ENCODE peak calls at places on chromosomes 7 and 10, in eight cellular contexts. D is activated CD8-positive, alpha-beta T cell treated with anti-CD3 and anti-CD28 coated beads for 36 hours; U is B cell; S is IMR-90; I is heart right ventricle; T is colonic mucosa; W is GM10248; O is progenitor cell of endocrine pancreas. E is an unnamed sample.

GRCh38 chr10:52740913-52741675 is 31.5 kb downstream of the MBL2 start:
- DNase-seq in I (no peak), T (peak; percentile 48), O (peak; percentile 70), W (peak; percentile 47), D (peak; percentile 61), U (peak; percentile 49), S (peak; percentile 17), E (peak; percentile 14)

GRCh38 chr10:22005763-22006162 is 2.2 kb upstream of the DNAJC1 start:
- DNase-seq in I (no peak), D (no peak), S (no peak), O (no peak), U (no peak), T (no peak), W (no peak), E (no peak)

GRCh38 chr10:58894929-58895328 is 281.5 kb upstream of the PHYHIPL start:
- DNase-seq in U (no peak), I (no peak), O (no peak), S (no peak), T (no peak), W (no peak), D (no peak), E (no peak)

GRCh38 chr7:4240813-4241612 is 441.1 kb upstream of the FOXK1 start:
- DNase-seq in D (peak; percentile 18), W (no peak), U (no peak), I (no peak), T (no peak), S (no peak), O (no peak), E (no peak)

GRCh38 chr7:106126170-106126938 is 14.2 kb upstream of the SYPL1 start:
- DNase-seq in T (peak; percentile 33), D (peak; percentile 74), U (no peak), I (no peak), W (no peak), O (no peak), S (peak; percentile 82), E (peak; percentile 35)

GRCh38 chr7:153061913-153062528 is 302.5 kb downstream of the ACTR3B start:
- DNase-seq in T (no peak), D (peak; percentile 22), W (no peak), U (no peak), O (peak; percentile 52), S (no peak), I (no peak), E (no peak)

GRCh38 chr10:8295311-8295710 is 240.8 kb downstream of the GATA3 start:
- DNase-seq in S (no peak), I (no peak), D (no peak), T (no peak), W (no peak), O (no peak), U (no peak), E (no peak)

GRCh38 chr10:77496941-77497420 is 140.6 kb downstream of the KCNMA1 start:
- DNase-seq in O (no peak), D (no peak), U (no peak), T (no peak), S (peak; percentile 63), I (no peak), W (no peak), E (no peak)

GRCh38 chr10:45473126-45473525 is 99.1 kb downstream of the ALOX5 start:
- DNase-seq in I (no peak), T (no peak), S (no peak), D (no peak), W (no peak), O (no peak), U (no peak), E (no peak)

GRCh38 chr7:64733550-64734240 is 60.5 kb upstream of the ZNF138 start:
- DNase-seq in S (no peak), W (no peak), D (no peak), I (no peak), T (no peak), O (no peak), U (no peak), E (no peak)

GRCh38 chr10:24722131-24722675 is 1.5 kb downstream of the ARHGAP21 start:
- DNase-seq in I (no peak), T (no peak), W (no peak), S (peak; percentile 18), D (peak; percentile 40), U (no peak), O (no peak), E (peak; percentile 9)

GRCh38 chr10:11874568-11875182 is 51.5 kb downstream of the PROSER2 start:
- DNase-seq in I (no peak), O (peak; percentile 54), D (peak; percentile 88), T (peak; percentile 45), S (peak; percentile 12), W (peak; percentile 63), U (no peak), E (no peak)

GRCh38 chr7:117612637-117613036 is 132.8 kb downstream of the CFTR start:
- DNase-seq in I (no peak), S (no peak), T (no peak), O (no peak), W (no peak), D (no peak), U (no peak), E (no peak)

GRCh38 chr7:132488634-132489302 is 87.5 kb downstream of the PLXNA4 start:
- DNase-seq in S (no peak), O (no peak), I (no peak), T (no peak), U (no peak), W (no peak), D (no peak), E (no peak)

GRCh38 chr10:101843032-101843991 is at the start of gene KCNIP2:
- DNase-seq in T (no peak), U (peak; percentile 65), W (peak; percentile 82), S (no peak), D (peak; percentile 78), O (peak; percentile 41), I (peak; percentile 67), E (no peak)

GRCh38 chr7:117993377-117994003 is 120.2 kb upstream of the CTTNBP2 start:
- DNase-seq in U (no peak), T (no peak), W (peak; percentile 24), O (peak; percentile 15), D (peak; percentile 27), S (peak; percentile 39), I (no peak), E (no peak)

GRCh38 chr10:20855398-20856038 is 41.6 kb downstream of the NEBL start:
- DNase-seq in O (no peak), W (no peak), D (no peak), T (no peak), U (no peak), I (no peak), S (peak; percentile 35), E (no peak)

GRCh38 chr7:82244947-82245346 is 198.6 kb downstream of the CACNA2D1 start:
- DNase-seq in O (no peak), I (no peak), S (no peak), U (no peak), W (no peak), D (no peak), T (no peak), E (no peak)

GRCh38 chr7:33809218-33809617 is 96.1 kb upstream of the BMPER start:
- DNase-seq in S (no peak), W (no peak), O (no peak), I (no peak), T (no peak), U (no peak), D (no peak), E (no peak)

GRCh38 chr7:74084722-74085578 is 1.3 kb downstream of the LIMK1 start:
- DNase-seq in U (no peak), T (no peak), O (no peak), W (no peak), I (no peak), S (no peak), D (no peak), E (no peak)

GRCh38 chr7:1973321-1974251 is 259.2 kb downstream of the MAD1L1 start:
- DNase-seq in D (no peak), T (no peak), U (no peak), I (no peak), O (no peak), W (no peak), S (no peak), E (no peak)

GRCh38 chr10:74179124-74179710 is 28.2 kb downstream of the ADK start:
- DNase-seq in U (no peak), D (no peak), I (no peak), S (peak; percentile 35), T (no peak), O (no peak), W (no peak), E (no peak)

GRCh38 chr7:77888998-77889397 is 90.4 kb downstream of the PHTF2 start:
- DNase-seq in W (no peak), U (no peak), S (no peak), I (no peak), O (no peak), T (no peak), D (no peak), E (no peak)

GRCh38 chr7:74220229-74220628 is 10.4 kb downstream of the LAT2 start:
- DNase-seq in I (no peak), S (no peak), T (no peak), D (no peak), W (no peak), U (peak; percentile 26), O (no peak), E (no peak)

GRCh38 chr7:55127622-55128081 is 108.8 kb downstream of the EGFR start:
- DNase-seq in U (no peak), D (no peak), T (peak; percentile 73), I (peak; percentile 45), S (peak; percentile 85), W (no peak), O (no peak), E (no peak)

GRCh38 chr7:22594020-22594419 is 94.0 kb upstream of the STEAP1B start:
- DNase-seq in D (no peak), S (no peak), W (no peak), I (no peak), T (no peak), U (no peak), O (no peak), E (no peak)

GRCh38 chr7:1233328-1234048 is 816 bp downstream of the UNCX start:
- DNase-seq in U (no peak), O (no peak), D (no peak), S (no peak), I (no peak), T (no peak), W (no peak), E (no peak)

GRCh38 chr7:156456503-156457115 is 184.0 kb upstream of the RNF32 start:
- DNase-seq in S (no peak), T (peak; percentile 43), D (no peak), O (no peak), U (no peak), I (no peak), W (no peak), E (no peak)
- TF ChIP-seq CTCF in S (no peak), T (no peak), D (no peak), O (no peak), U (no peak), I (no peak), W (no peak), E (no peak)

GRCh38 chr7:127347567-127348246 is 44.8 kb downstream of the ZNF800 start:
- DNase-seq in S (peak; percentile 61), U (peak; percentile 61), O (peak; percentile 59), T (peak; percentile 63), W (peak; percentile 88), D (peak; percentile 77), I (peak; percentile 70), E (peak; percentile 30)
- TF ChIP-seq CTCF in S (peak; percentile 74), U (peak; percentile 61), O (peak; percentile 58), T (peak; percentile 10), W (peak; percentile 80), D (no peak), I (peak; percentile 63), E (peak; percentile 41)

GRCh38 chr10:3476186-3476585 is 303.6 kb upstream of the PITRM1 start:
- DNase-seq in W (no peak), S (no peak), D (no peak), T (no peak), I (no peak), U (no peak), O (no peak), E (no peak)
- TF ChIP-seq CTCF in W (no peak), S (no peak), D (no peak), T (no peak), I (no peak), U (no peak), O (no peak), E (no peak)

GRCh38 chr10:79602953-79603352 is 7.8 kb upstream of the SFTPA1 start:
- DNase-seq in U (no peak), O (no peak), T (no peak), I (no peak), D (no peak), W (no peak), S (no peak), E (no peak)
- TF ChIP-seq CTCF in U (no peak), O (no peak), T (no peak), I (no peak), D (no peak), W (no peak), S (no peak), E (no peak)

E was measured in HFFc6.